ENCODE peak calls at places on chromosomes 7 and 10, in five cellular contexts. Q is left lung, A is lower lobe of right lung, D is ovary, U is hepatocyte. B is an unnamed sample.

GRCh38 chr7:152859781-152860191 is 100.2 kb downstream of the ACTR3B start:
- DNase-seq in Q (no peak), A (no peak), D (no peak), U (no peak), B (no peak)

GRCh38 chr7:155208681-155209477 is 88.8 kb upstream of the INSIG1 start:
- DNase-seq in Q (no peak), A (no peak), D (no peak), U (no peak), B (peak; percentile 59)

GRCh38 chr7:116571552-116571951 is 46.7 kb downstream of the CAV1 start:
- DNase-seq in Q (no peak), A (no peak), D (no peak), U (no peak), B (no peak)

GRCh38 chr10:17375936-17376584 is 78.3 kb downstream of the ST8SIA6 start:
- DNase-seq in Q (no peak), A (no peak), D (no peak), U (no peak), B (no peak)

GRCh38 chr7:80584778-80585177 is 53.7 kb upstream of the CD36 start:
- DNase-seq in Q (no peak), A (no peak), D (no peak), U (peak; percentile 61), B (no peak)

GRCh38 chr10:119867317-119867716 is 5.3 kb downstream of the MCMBP start:
- DNase-seq in Q (no peak), A (no peak), D (no peak), U (no peak), B (no peak)

GRCh38 chr7:108420482-108420908 is 35.7 kb downstream of the NRCAM start:
- DNase-seq in Q (no peak), A (no peak), D (no peak), U (no peak), B (no peak)

GRCh38 chr7:22647451-22648257 is 79.3 kb upstream of the IL6 start:
- DNase-seq in Q (no peak), A (no peak), D (no peak), U (no peak), B (peak; percentile 74)

GRCh38 chr7:79132844-79133451 is 320.5 kb downstream of the MAGI2 start:
- DNase-seq in Q (no peak), A (no peak), D (no peak), U (no peak), B (peak; percentile 86)

GRCh38 chr10:98407017-98407743 is 7.8 kb downstream of the PYROXD2 start:
- DNase-seq in Q (peak; percentile 5), A (no peak), D (no peak), U (no peak), B (no peak)

GRCh38 chr7:25565949-25566348 is 337.7 kb upstream of the NPVF start:
- DNase-seq in Q (peak; percentile 50), A (peak; percentile 60), D (peak; percentile 76), U (peak; percentile 70), B (peak; percentile 77)

GRCh38 chr10:104589431-104589830 is 51.7 kb upstream of the SORCS3 start:
- DNase-seq in Q (no peak), A (no peak), D (no peak), U (no peak), B (no peak)

GRCh38 chr10:21603721-21604120 is 69.7 kb downstream of the MLLT10 start:
- DNase-seq in Q (no peak), A (no peak), D (no peak), U (no peak), B (no peak)

GRCh38 chr10:13659887-13660544 is 73.3 kb downstream of the PRPF18 start:
- DNase-seq in Q (peak; percentile 73), A (peak; percentile 71), D (peak; percentile 72), U (peak; percentile 61), B (peak; percentile 48)

GRCh38 chr7:140446467-140446866 is 32.8 kb downstream of the MKRN1 start:
- DNase-seq in Q (no peak), A (no peak), D (no peak), U (no peak), B (no peak)

GRCh38 chr10:14325325-14325955 is 5.3 kb downstream of the FRMD4A start:
- DNase-seq in Q (no peak), A (peak; percentile 61), D (no peak), U (peak; percentile 48), B (no peak)

GRCh38 chr7:98619450-98620321 is 2.6 kb downstream of the NPTX2 start:
- DNase-seq in Q (no peak), A (no peak), D (no peak), U (peak; percentile 21), B (peak; percentile 69)

GRCh38 chr7:149171894-149172533 is 23.3 kb upstream of the ZNF282 start:
- DNase-seq in Q (no peak), A (no peak), D (no peak), U (no peak), B (peak; percentile 14)

GRCh38 chr10:124547651-124548168 is 86.1 kb downstream of the LHPP start:
- DNase-seq in Q (no peak), A (no peak), D (no peak), U (peak; percentile 53), B (no peak)
- H3K4me1 ChIP-seq in Q (peaks cover 4% of the 10 kb centered on the region), A (no peaks in the 10 kb centered on the region), D (no peaks in the 10 kb centered on the region), U (peaks cover 9% of the 10 kb centered on the region), B (no peaks in the 10 kb centered on the region)

GRCh38 chr10:93067443-93068365 is 6.0 kb upstream of the CYP26A1 start:
- DNase-seq in Q (no peak), A (no peak), D (no peak), U (no peak), B (no peak)

GRCh38 chr10:93070378-93071176 is 3.1 kb upstream of the CYP26A1 start:
- DNase-seq in Q (no peak), A (no peak), D (no peak), U (no peak), B (no peak)

GRCh38 chr10:93066544-93066913 is 5.9 kb downstream of the CYP26C1 start:
- DNase-seq in Q (no peak), A (no peak), D (no peak), U (no peak), B (no peak)

GRCh38 chr10:93069245-93069561 is 4.5 kb upstream of the CYP26A1 start:
- DNase-seq in Q (no peak), A (no peak), D (no peak), U (no peak), B (peak; percentile 35)

GRCh38 chr10:93068411-93069244 is 5.1 kb upstream of the CYP26A1 start:
- DNase-seq in Q (no peak), A (no peak), D (no peak), U (no peak), B (peak; percentile 67)
- H3K4me3 ChIP-seq in Q (no peak overlapping the region), A (no peak overlapping the region), D (no peak overlapping the region), U (no peak overlapping the region), B (peak overlapping the region; percentile 30)

GRCh38 chr7:921581-922333 is 32.7 kb downstream of the ADAP1 start:
- DNase-seq in Q (peak; percentile 30), A (peak; percentile 44), D (peak; percentile 13), U (no peak), B (peak; percentile 43)

GRCh38 chr7:919924-920341 is 34.5 kb downstream of the ADAP1 start:
- DNase-seq in Q (peak; percentile 31), A (peak; percentile 40), D (peak; percentile 14), U (no peak), B (no peak)

GRCh38 chr7:921071-921461 is 33.4 kb downstream of the ADAP1 start:
- DNase-seq in Q (no peak), A (peak; percentile 36), D (no peak), U (no peak), B (no peak)

GRCh38 chr7:919114-919442 is 35.4 kb downstream of the ADAP1 start:
- DNase-seq in Q (peak; percentile 23), A (peak; percentile 28), D (peak; percentile 4), U (no peak), B (no peak)

DNA sequence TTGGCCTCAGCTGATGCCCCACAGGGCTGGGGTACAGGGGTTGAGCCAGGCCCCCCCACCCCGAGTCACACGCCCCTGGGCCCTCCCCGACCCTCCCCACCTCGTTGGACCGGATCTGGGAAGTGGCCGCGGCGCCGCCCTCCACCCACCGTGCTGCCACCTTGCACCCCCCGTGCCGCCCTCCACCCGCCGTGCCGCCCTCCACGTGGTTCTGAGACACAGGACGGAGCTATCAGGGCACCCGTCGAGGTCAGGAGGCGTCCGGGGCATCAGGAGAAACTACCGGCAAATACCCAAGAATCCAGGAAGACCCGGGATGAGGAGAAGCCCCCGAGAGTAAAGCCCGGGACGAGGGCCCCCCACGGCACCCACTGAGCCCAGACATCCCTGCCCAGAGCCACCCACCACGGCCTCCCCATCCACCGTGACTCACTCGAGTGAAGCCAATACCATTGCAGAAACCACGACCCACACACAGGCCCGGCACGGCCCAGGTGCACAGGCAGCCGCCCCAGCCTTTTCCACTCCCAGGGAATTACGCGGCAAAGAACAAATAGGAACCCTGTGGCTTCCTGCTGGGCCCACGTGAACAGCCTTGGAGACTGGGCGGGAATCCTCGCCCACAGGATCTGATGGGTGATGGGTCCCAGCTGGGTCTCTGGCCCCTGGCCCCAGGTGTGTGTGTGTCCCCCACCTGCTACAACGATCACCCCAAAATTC is 34.0 kb downstream of the ADAP1 start:
- DNase-seq in Q (peak; percentile 25), A (peak; percentile 41), D (peak; percentile 11), U (no peak), B (peak; percentile 33)
- H3K27ac ChIP-seq in Q (no peak overlapping the region), A (no peak overlapping the region), D (no peak overlapping the region), U (no peak overlapping the region), B (no peak overlapping the region)

GRCh38 chr10:35716776-35717175 is 74.7 kb upstream of the FZD8 start:
- DNase-seq in Q (no peak), A (no peak), D (no peak), U (no peak), B (no peak)

GRCh38 chr10:35706959-35707358 is 64.9 kb upstream of the FZD8 start:
- DNase-seq in Q (no peak), A (no peak), D (no peak), U (no peak), B (no peak)

GRCh38 chr10:35711615-35712411 is 69.7 kb upstream of the FZD8 start:
- DNase-seq in Q (no peak), A (no peak), D (no peak), U (no peak), B (no peak)

GRCh38 chr10:35707642-35708425 is 65.7 kb upstream of the FZD8 start:
- DNase-seq in Q (no peak), A (no peak), D (no peak), U (no peak), B (no peak)

GRCh38 chr10:35712486-35712885 is 70.4 kb upstream of the FZD8 start:
- DNase-seq in Q (no peak), A (no peak), D (no peak), U (no peak), B (no peak)
- H3K4me1 ChIP-seq in Q (no peaks in the 10 kb centered on the region), A (no peaks in the 10 kb centered on the region), D (no peaks in the 10 kb centered on the region), U (no peaks in the 10 kb centered on the region), B (no peaks in the 10 kb centered on the region)

B was measured in SJSA1.